ENCODE peak calls at places on chromosomes 4 and X, in seven cellular contexts. I is H7; D is mammary epithelial cell; E is endodermal cell; Q is tibial artery; H is GM23248; N is effector memory CD4-positive, alpha-beta T cell. S is an unnamed sample. For H3K27me3, the result is how much of the 10 kb centered on the place peaks cover.

GRCh38 chr4:13920111-13920875 is 292.8 kb upstream of the BOD1L1 start:
- DNase-seq in I (no peak), D (peak), E (no peak), Q (no peak), H (peak), N (no peak), S (peak)

GRCh38 chr4:37453004-37453360 is 208.4 kb downstream of the NWD2 start:
- DNase-seq in I (peak), D (peak), E (peak), Q (no peak), H (peak), N (no peak), S (peak)

GRCh38 chr4:38275331-38275821 is 315.2 kb downstream of the PTTG2 start:
- DNase-seq in I (no peak), D (peak), E (peak), Q (no peak), H (no peak), N (no peak), S (no peak)

GRCh38 chrX:65537229-65537628 is 2.6 kb upstream of the LAS1L start:
- DNase-seq in I (no peak), D (no peak), E (no peak), Q (no peak), H (no peak), N (no peak), S (no peak)

GRCh38 chrX:16771483-16772398 is 14.5 kb upstream of the TXLNG start:
- DNase-seq in I (peak), D (peak), E (peak), Q (no peak), H (peak), N (no peak), S (no peak)

GRCh38 chr4:88857588-88857987 is 160.0 kb upstream of the NAP1L5 start:
- DNase-seq in I (no peak), D (peak), E (no peak), Q (no peak), H (no peak), N (no peak), S (no peak)

GRCh38 chr4:88765729-88766128 is 68.1 kb upstream of the NAP1L5 start:
- DNase-seq in I (no peak), D (peak), E (no peak), Q (peak), H (peak), N (no peak), S (peak)

GRCh38 chr4:105996845-105997244 is 101.6 kb downstream of the NPNT start:
- DNase-seq in I (no peak), D (no peak), E (no peak), Q (no peak), H (no peak), N (no peak), S (no peak)

GRCh38 chr4:109207060-109207459 is 95.4 kb downstream of the COL25A1 start:
- DNase-seq in I (no peak), D (peak), E (no peak), Q (no peak), H (peak), N (no peak), S (peak)

GRCh38 chrX:68832101-68832416 is 3.2 kb downstream of the EFNB1 start:
- DNase-seq in I (peak), D (peak), E (peak), Q (peak), H (peak), N (no peak), S (peak)

GRCh38 chr4:158630893-158631292 is 40.8 kb downstream of the C4orf46 start:
- DNase-seq in I (no peak), D (peak), E (no peak), Q (no peak), H (peak), N (no peak), S (peak)

GRCh38 chr4:152097371-152097770 is 336.6 kb upstream of the GATB start:
- DNase-seq in I (no peak), D (no peak), E (no peak), Q (no peak), H (no peak), N (no peak), S (no peak)

GRCh38 chr4:153259679-153260078 is 55.4 kb downstream of the TRIM2 start:
- DNase-seq in I (no peak), D (no peak), E (no peak), Q (no peak), H (no peak), N (no peak), S (no peak)

GRCh38 chrX:120672389-120672788 is 42.5 kb upstream of the C1GALT1C1 start:
- DNase-seq in I (no peak), D (peak), E (no peak), Q (peak), H (peak), N (no peak), S (peak)

GRCh38 chr4:38101563-38101962 is 141.4 kb downstream of the PTTG2 start:
- DNase-seq in I (no peak), D (peak), E (no peak), Q (no peak), H (peak), N (no peak), S (no peak)

GRCh38 chrX:17590892-17591740 is 146.2 kb upstream of the SCML1 start:
- DNase-seq in I (peak), D (peak), E (peak), Q (peak), H (peak), N (no peak), S (peak)

GRCh38 chr4:39032218-39033085 is at the start of gene TMEM156:
- DNase-seq in I (no peak), D (peak), E (no peak), Q (no peak), H (peak), N (no peak), S (no peak)

GRCh38 chr4:74189331-74190043 is 31.6 kb downstream of the MTHFD2L start:
- DNase-seq in I (peak), D (peak), E (no peak), Q (no peak), H (peak), N (no peak), S (no peak)

GRCh38 chr4:159451006-159451405 is 348.1 kb downstream of the RAPGEF2 start:
- DNase-seq in I (no peak), D (peak), E (no peak), Q (no peak), H (peak), N (no peak), S (no peak)

GRCh38 chrX:15751160-15751819 is 13.2 kb downstream of the CA5B start:
- DNase-seq in I (no peak), D (peak), E (no peak), Q (no peak), H (peak), N (peak), S (no peak)

GRCh38 chr4:77959566-77960338 is 97.1 kb downstream of the MRPL1 start:
- DNase-seq in I (peak), D (peak), E (no peak), Q (no peak), H (peak), N (no peak), S (no peak)

GRCh38 chr4:25299476-25300203 is 12.9 kb upstream of the ZCCHC4 start:
- DNase-seq in I (peak), D (peak), E (peak), Q (no peak), H (no peak), N (no peak), S (no peak)

GRCh38 chrX:150347471-150347870 is 15.6 kb upstream of the MAMLD1 start:
- DNase-seq in I (no peak), D (no peak), E (no peak), Q (no peak), H (no peak), N (no peak), S (no peak)

GRCh38 chr4:68175562-68176155 is 46.0 kb upstream of the TMPRSS11F start:
- DNase-seq in I (peak), D (peak), E (peak), Q (no peak), H (peak), N (no peak), S (peak)

GRCh38 chr4:47219586-47219985 is 188.2 kb downstream of the GABRB1 start:
- DNase-seq in I (no peak), D (no peak), E (no peak), Q (no peak), H (no peak), N (no peak), S (no peak)

GRCh38 chr4:143883529-143883928 is 21.8 kb downstream of the GYPE start:
- DNase-seq in I (no peak), D (no peak), E (no peak), Q (no peak), H (no peak), N (no peak), S (no peak)

GRCh38 chr4:1462009-1462767 is 55.9 kb upstream of the NKX1-1 start:
- DNase-seq in I (peak), D (no peak), E (no peak), Q (no peak), H (no peak), N (no peak), S (no peak)
- H3K27me3 ChIP-seq in I (under half), D (under half), E (under half), Q (under half), H (half or more), N (under half), S (under half)

GRCh38 chrX:127128282-127128681 is 308.8 kb downstream of the PRR32 start:
- DNase-seq in I (no peak), D (no peak), E (peak), Q (no peak), H (no peak), N (no peak), S (no peak)

GRCh38 chrX:127129510-127129909 is 310.0 kb downstream of the PRR32 start:
- DNase-seq in I (no peak), D (no peak), E (no peak), Q (no peak), H (no peak), N (no peak), S (no peak)
- H3K27me3 ChIP-seq in I (under half), D (under half), E (under half), Q (under half), H (under half), N (under half), S (under half)

GRCh38 chrX:133267621-133268020 is 49.5 kb upstream of the TFDP3 start:
- DNase-seq in I (no peak), D (no peak), E (no peak), Q (no peak), H (no peak), N (no peak), S (no peak)

GRCh38 chrX:133269168-133269567 is 51.0 kb upstream of the TFDP3 start:
- DNase-seq in I (no peak), D (no peak), E (no peak), Q (no peak), H (no peak), N (no peak), S (no peak)

DNA sequence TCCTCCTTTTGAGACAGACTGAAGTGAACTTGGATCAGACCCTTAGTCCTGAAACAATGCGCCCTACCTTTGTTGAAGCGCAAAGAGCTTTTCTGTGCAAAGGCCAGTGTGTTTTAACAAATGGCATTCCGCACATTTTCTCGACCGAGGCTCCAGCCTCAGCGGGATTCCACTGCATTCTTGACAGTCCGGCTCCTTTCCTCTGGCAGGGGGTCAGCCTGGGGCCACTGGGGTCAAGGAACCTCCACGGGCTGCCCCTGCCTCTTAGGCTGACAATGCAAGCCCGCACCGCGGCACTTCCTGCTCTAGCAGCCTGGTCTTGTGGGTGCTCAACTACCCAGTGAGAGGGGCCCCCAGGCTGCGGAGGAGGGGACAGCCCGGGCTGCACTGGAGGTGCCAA is 47.2 kb upstream of the TFDP3 start:
- DNase-seq in I (peak), D (no peak), E (peak), Q (no peak), H (no peak), N (no peak), S (no peak)
- H3K27me3 ChIP-seq in I (under half), D (under half), E (under half), Q (under half), H (under half), N (under half), S (under half)

GRCh38 chr4:145530662-145531061 is 49.0 kb downstream of the SMAD1 start:
- DNase-seq in I (no peak), D (no peak), E (no peak), Q (no peak), H (no peak), N (no peak), S (no peak)
- H3K27me3 ChIP-seq in I (under half), D (under half), E (under half), Q (under half), H (under half), N (under half), S (under half)

GRCh38 chrX:129661369-129661768 is 6.6 kb upstream of the APLN start:
- DNase-seq in I (no peak), D (no peak), E (no peak), Q (no peak), H (no peak), N (no peak), S (no peak)
- H3K27me3 ChIP-seq in I (under half), D (under half), E (under half), Q (under half), H (under half), N (under half), S (under half)

GRCh38 chr4:3689576-3690551 is 76.3 kb upstream of the ADRA2C start:
- DNase-seq in I (peak), D (no peak), E (no peak), Q (no peak), H (no peak), N (no peak), S (no peak)

GRCh38 chr4:3690576-3691152 is 75.5 kb upstream of the ADRA2C start:
- DNase-seq in I (no peak), D (no peak), E (no peak), Q (no peak), H (no peak), N (no peak), S (no peak)

GRCh38 chr4:3688018-3688998 is 77.9 kb upstream of the ADRA2C start:
- DNase-seq in I (peak), D (no peak), E (no peak), Q (no peak), H (no peak), N (no peak), S (peak)

GRCh38 chr4:3687538-3687937 is 78.6 kb upstream of the ADRA2C start:
- DNase-seq in I (no peak), D (no peak), E (no peak), Q (no peak), H (no peak), N (no peak), S (no peak)

DNA sequence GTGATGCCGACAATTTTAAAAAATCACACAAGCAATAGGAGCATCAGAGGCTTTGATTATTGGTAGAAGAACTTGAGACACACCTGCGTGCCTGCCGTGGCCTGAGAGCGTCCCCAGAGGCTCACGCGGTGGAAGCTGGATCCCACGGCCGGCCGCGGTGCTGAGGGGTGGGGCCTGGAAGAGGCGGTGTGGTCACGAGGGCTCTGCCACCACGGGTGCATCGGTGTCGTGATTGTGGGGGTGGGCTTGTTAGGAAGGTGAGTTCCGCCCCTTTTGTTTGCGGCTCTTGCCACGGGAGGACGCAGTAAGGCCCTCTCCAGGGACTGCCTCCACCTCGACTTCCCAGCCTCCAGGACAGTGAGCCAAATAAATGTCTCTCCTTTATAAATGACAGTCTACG is 77.2 kb upstream of the ADRA2C start:
- DNase-seq in I (peak), D (no peak), E (no peak), Q (no peak), H (no peak), N (no peak), S (no peak)
- H3K27me3 ChIP-seq in I (under half), D (under half), E (under half), Q (under half), H (under half), N (under half), S (under half)

S was measured in MG63.